ENCODE peak calls at places on chromosomes 13 and 19, in nine cellular contexts. F is hepatic stellate cell; M is naive thymus-derived CD4-positive, alpha-beta T cell; E is AG10803; Z is hypothalamus; H is HT1080; N is astrocyte of the spinal cord; B is HTR-8/SVneo; U is aorta. I is an unnamed sample.

GRCh38 chr19:49114630-49115363 is 627 bp downstream of the LIN7B start:
- DNase-seq in F (peak), M (peak), E (peak), Z (peak), H (no peak), N (peak), B (peak), U (peak), I (peak)

GRCh38 chr19:8569066-8569761 is 8.0 kb downstream of the MYO1F start:
- DNase-seq in F (peak), M (no peak), E (peak), Z (peak), H (peak), N (peak), B (peak), U (no peak), I (peak)

GRCh38 chr13:30045916-30046704 is 195.7 kb upstream of the UBL3 start:
- DNase-seq in F (peak), M (no peak), E (peak), Z (no peak), H (peak), N (peak), B (no peak), U (no peak), I (peak)

GRCh38 chr19:43462383-43462782 is 3.0 kb downstream of the LYPD3 start:
- DNase-seq in F (no peak), M (no peak), E (no peak), Z (no peak), H (no peak), N (no peak), B (no peak), U (no peak), I (no peak)

GRCh38 chr19:38135150-38135998 is 88.6 kb downstream of the DPF1 start:
- DNase-seq in F (no peak), M (no peak), E (no peak), Z (no peak), H (no peak), N (peak), B (no peak), U (no peak), I (no peak)

GRCh38 chr19:43420954-43421353 is 6.3 kb downstream of the TEX101 start:
- DNase-seq in F (no peak), M (no peak), E (no peak), Z (no peak), H (no peak), N (no peak), B (no peak), U (no peak), I (no peak)

GRCh38 chr13:67299072-67299635 is 69.0 kb upstream of the PCDH9 start:
- DNase-seq in F (peak), M (no peak), E (peak), Z (no peak), H (peak), N (peak), B (no peak), U (no peak), I (no peak)

GRCh38 chr13:21343659-21344058 is 115.4 kb downstream of the ZDHHC20 start:
- DNase-seq in F (no peak), M (no peak), E (no peak), Z (no peak), H (no peak), N (no peak), B (no peak), U (no peak), I (no peak)

GRCh38 chr19:51259348-51260245 is 8.7 kb downstream of the SIGLECL1 start:
- DNase-seq in F (peak), M (peak), E (peak), Z (no peak), H (peak), N (no peak), B (peak), U (no peak), I (peak)

GRCh38 chr13:93882086-93882651 is 597.3 kb downstream of the DCT start:
- DNase-seq in F (no peak), M (no peak), E (no peak), Z (no peak), H (no peak), N (no peak), B (no peak), U (no peak), I (peak)

GRCh38 chr13:51714663-51715168 is 89.2 kb downstream of the DHRS12 start:
- DNase-seq in F (no peak), M (no peak), E (peak), Z (no peak), H (peak), N (peak), B (no peak), U (no peak), I (no peak)

GRCh38 chr13:112876305-112877000 is 92.6 kb upstream of the MCF2L start:
- DNase-seq in F (no peak), M (no peak), E (no peak), Z (no peak), H (no peak), N (no peak), B (no peak), U (peak), I (no peak)

GRCh38 chr13:109816979-109817275 is 30.5 kb upstream of the IRS2 start:
- DNase-seq in F (peak), M (no peak), E (peak), Z (no peak), H (peak), N (peak), B (no peak), U (no peak), I (peak)

GRCh38 chr13:50707533-50708096 is 135.9 kb downstream of the DLEU7 start:
- DNase-seq in F (no peak), M (no peak), E (no peak), Z (no peak), H (no peak), N (no peak), B (no peak), U (no peak), I (no peak)

GRCh38 chr13:47420568-47420967 is 523.7 kb upstream of the HTR2A start:
- DNase-seq in F (no peak), M (no peak), E (peak), Z (no peak), H (peak), N (no peak), B (no peak), U (no peak), I (no peak)

GRCh38 chr13:51168623-51169022 is 53.6 kb upstream of the FAM124A start:
- DNase-seq in F (no peak), M (no peak), E (no peak), Z (no peak), H (no peak), N (no peak), B (no peak), U (no peak), I (no peak)

GRCh38 chr13:102878491-102878890 is 32.7 kb downstream of the ERCC5 start:
- DNase-seq in F (no peak), M (no peak), E (peak), Z (no peak), H (no peak), N (peak), B (no peak), U (no peak), I (no peak)

GRCh38 chr13:20401958-20402856 is 123.5 kb downstream of the CRYL1 start:
- DNase-seq in F (peak), M (no peak), E (peak), Z (no peak), H (peak), N (peak), B (peak), U (no peak), I (peak)

GRCh38 chr13:67232384-67232783 is 2.2 kb upstream of the PCDH9 start:
- DNase-seq in F (no peak), M (no peak), E (no peak), Z (no peak), H (no peak), N (no peak), B (no peak), U (no peak), I (no peak)

GRCh38 chr19:44684892-44685847 is 13.8 kb upstream of the CEACAM16 start:
- DNase-seq in F (peak), M (no peak), E (peak), Z (no peak), H (peak), N (peak), B (peak), U (no peak), I (peak)

I was measured in Daoy.